ENCODE peak calls at places on chromosomes 13 and 19, in five cellular contexts. N, Q, V, H and Y are unnamed samples.

GRCh38 chr19:13846533-13847032 is 30.4 kb upstream of the NANOS3 start:
- DNase-seq in Q (peak; percentile 83), N (peak; percentile 93), V (no peak), H (peak; percentile 99), Y (peak; percentile 95)

GRCh38 chr19:38842439-38843174 is 7.2 kb downstream of the HNRNPL start:
- DNase-seq in N (no peak), Q (no peak), H (no peak), V (no peak), Y (no peak)

GRCh38 chr13:109914111-109914510 is 127.7 kb upstream of the IRS2 start:
- DNase-seq in N (no peak), H (no peak), Q (no peak), V (no peak), Y (no peak)

GRCh38 chr19:14142262-14143190 is 6.1 kb upstream of the ASF1B start:
- DNase-seq in H (no peak), V (no peak), N (no peak), Q (no peak), Y (no peak)

GRCh38 chr13:109606404-109607028 is 179.9 kb downstream of the IRS2 start:
- DNase-seq in V (no peak), Q (no peak), N (no peak), H (no peak), Y (no peak)

GRCh38 chr19:33216198-33216830 is 9.3 kb downstream of the SLC7A10 start:
- DNase-seq in Q (no peak), V (no peak), H (no peak), N (no peak), Y (peak; percentile 60)

GRCh38 chr19:1164684-1165531 is 9.2 kb downstream of the SBNO2 start:
- DNase-seq in V (no peak), H (no peak), Q (no peak), N (no peak), Y (no peak)

GRCh38 chr13:106533101-106533939 is 2.1 kb downstream of the EFNB2 start:
- DNase-seq in Q (peak; percentile 82), H (peak; percentile 83), N (peak; percentile 78), V (peak; percentile 68), Y (peak; percentile 79)

GRCh38 chr13:101757446-101758039 is 305.1 kb downstream of the ITGBL1 start:
- DNase-seq in V (no peak), H (peak; percentile 45), N (peak; percentile 50), Q (no peak), Y (no peak)

GRCh38 chr13:109818891-109819290 is 32.5 kb upstream of the IRS2 start:
- DNase-seq in V (no peak), N (no peak), Q (no peak), H (no peak), Y (no peak)

GRCh38 chr19:46791944-46792343 is 3.5 kb upstream of the SLC1A5 start:
- DNase-seq in Q (no peak), V (no peak), H (peak; percentile 90), N (no peak), Y (no peak)

GRCh38 chr13:109897988-109898623 is 111.7 kb upstream of the IRS2 start:
- DNase-seq in Q (no peak), H (no peak), N (no peak), V (no peak), Y (no peak)

GRCh38 chr19:56098731-56099577 is 22.1 kb downstream of the ZNF787 start:
- DNase-seq in Q (no peak), N (no peak), V (no peak), H (no peak), Y (no peak)

GRCh38 chr19:56105090-56105701 is 15.9 kb downstream of the ZNF787 start:
- DNase-seq in Q (peak; percentile 89), N (peak; percentile 33), H (peak; percentile 40), V (peak; percentile 51), Y (peak; percentile 85)

GRCh38 chr19:46487802-46488445 is 7.7 kb downstream of the PNMA8B start:
- DNase-seq in N (peak; percentile 63), V (peak; percentile 85), Q (peak; percentile 98), H (peak; percentile 78), Y (peak; percentile 84)

GRCh38 chr19:12828494-12828893 is 5.9 kb downstream of the RTBDN start:
- DNase-seq in H (no peak), V (no peak), N (no peak), Q (peak; percentile 93), Y (peak; percentile 89)

GRCh38 chr13:45768668-45769067 is 66.5 kb downstream of the CBY2 start:
- DNase-seq in H (peak; percentile 24), Q (no peak), N (no peak), V (no peak), Y (no peak)

GRCh38 chr13:80157261-80157942 is 183.5 kb downstream of the SPRY2 start:
- DNase-seq in V (no peak), H (peak; percentile 16), N (peak; percentile 35), Q (no peak), Y (no peak)

GRCh38 chr13:95553614-95554385 is 1.3 kb downstream of the CLDN10 start:
- DNase-seq in N (no peak), H (peak; percentile 20), V (no peak), Q (peak; percentile 56), Y (peak; percentile 52)

GRCh38 chr13:26485786-26486185 is 71.7 kb upstream of the WASF3 start:
- DNase-seq in Q (no peak), N (no peak), V (no peak), H (no peak), Y (no peak)

GRCh38 chr13:27406178-27406939 is 18.1 kb upstream of the GTF3A start:
- DNase-seq in Q (no peak), V (no peak), N (peak; percentile 49), H (peak; percentile 55), Y (no peak)

GRCh38 chr13:20566424-20566916 is 487 bp upstream of the IFT88 start:
- DNase-seq in H (peak; percentile 84), N (peak; percentile 85), V (no peak), Q (no peak), Y (no peak)

GRCh38 chr13:32736648-32737047 is 150.4 kb downstream of the PDS5B start:
- DNase-seq in N (no peak), V (no peak), H (no peak), Q (no peak), Y (no peak)

GRCh38 chr19:44846455-44847143 is 502 bp downstream of the NECTIN2 start:
- DNase-seq in Q (peak; percentile 95), N (no peak), V (peak; percentile 89), H (peak; percentile 43), Y (peak; percentile 91)

GRCh38 chr19:12779162-12779993 is 4.0 kb upstream of the HOOK2 start:
- DNase-seq in H (peak; percentile 93), Q (no peak), N (peak; percentile 77), V (no peak), Y (no peak)

GRCh38 chr19:50947123-50947522 is 5.7 kb downstream of the KLK5 start:
- DNase-seq in H (no peak), N (no peak), Q (no peak), V (no peak), Y (no peak)

GRCh38 chr19:15563325-15563794 is 51.7 kb upstream of the CYP4F8 start:
- DNase-seq in N (no peak), V (no peak), Q (no peak), H (no peak), Y (peak; percentile 48)

GRCh38 chr19:14941189-14941588 is at the start of gene OR7C2:
- DNase-seq in H (no peak), N (no peak), Q (no peak), V (no peak), Y (no peak)

DNA sequence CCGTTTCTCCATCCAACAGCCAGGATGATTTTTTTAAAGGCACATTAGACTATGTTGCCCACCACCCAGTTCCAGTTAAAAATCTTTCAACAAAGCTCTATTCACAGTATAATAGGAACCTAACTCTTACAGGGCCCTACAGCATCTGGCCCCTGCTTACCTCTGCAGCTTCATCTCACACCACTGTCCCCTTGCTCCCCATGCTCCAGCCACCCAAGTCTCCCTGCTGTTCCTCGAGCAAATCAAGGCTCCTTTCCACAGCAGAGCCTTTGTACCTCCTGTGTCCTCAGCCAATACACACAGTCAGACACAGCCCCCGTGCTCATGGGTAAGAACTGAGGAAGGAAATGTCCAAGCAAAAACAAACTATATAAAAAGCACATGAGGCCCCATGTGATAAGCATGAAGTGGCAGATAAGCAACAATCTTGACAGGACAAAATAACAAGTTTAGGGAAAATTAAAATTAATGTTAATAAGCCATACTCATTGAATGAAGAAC is 67.5 kb downstream of the TSC22D1 start:
- DNase-seq in H (no peak), Q (no peak), V (no peak), N (no peak), Y (no peak)
- H3K14ac ChIP-seq in H (peak overlapping the region; percentile 19), Q (no peak overlapping the region), V (no peak overlapping the region), N (no peak overlapping the region), Y (no peak overlapping the region)

GRCh38 chr19:40229484-40229883 is 3.0 kb upstream of the CCNP start:
- DNase-seq in N (peak; percentile 59), V (no peak), Q (no peak), H (peak; percentile 17), Y (no peak)

GRCh38 chr19:40228371-40228770 is 1.9 kb upstream of the CCNP start:
- DNase-seq in V (no peak), N (no peak), Q (no peak), H (no peak), Y (no peak)

GRCh38 chr19:40228863-40229262 is 2.4 kb upstream of the CCNP start:
- DNase-seq in V (no peak), H (no peak), Q (no peak), N (no peak), Y (no peak)

GRCh38 chr19:40231057-40231456 is 4.6 kb upstream of the CCNP start:
- DNase-seq in V (no peak), N (no peak), H (no peak), Q (no peak), Y (no peak)

GRCh38 chr19:40229926-40230417 is 3.5 kb upstream of the CCNP start:
- DNase-seq in V (no peak), Q (no peak), H (no peak), N (no peak), Y (no peak)
- H3K18ac ChIP-seq in V (no peak overlapping the region), Q (no peak overlapping the region), H (no peak overlapping the region), N (no peak overlapping the region), Y (no peak overlapping the region)

DNA sequence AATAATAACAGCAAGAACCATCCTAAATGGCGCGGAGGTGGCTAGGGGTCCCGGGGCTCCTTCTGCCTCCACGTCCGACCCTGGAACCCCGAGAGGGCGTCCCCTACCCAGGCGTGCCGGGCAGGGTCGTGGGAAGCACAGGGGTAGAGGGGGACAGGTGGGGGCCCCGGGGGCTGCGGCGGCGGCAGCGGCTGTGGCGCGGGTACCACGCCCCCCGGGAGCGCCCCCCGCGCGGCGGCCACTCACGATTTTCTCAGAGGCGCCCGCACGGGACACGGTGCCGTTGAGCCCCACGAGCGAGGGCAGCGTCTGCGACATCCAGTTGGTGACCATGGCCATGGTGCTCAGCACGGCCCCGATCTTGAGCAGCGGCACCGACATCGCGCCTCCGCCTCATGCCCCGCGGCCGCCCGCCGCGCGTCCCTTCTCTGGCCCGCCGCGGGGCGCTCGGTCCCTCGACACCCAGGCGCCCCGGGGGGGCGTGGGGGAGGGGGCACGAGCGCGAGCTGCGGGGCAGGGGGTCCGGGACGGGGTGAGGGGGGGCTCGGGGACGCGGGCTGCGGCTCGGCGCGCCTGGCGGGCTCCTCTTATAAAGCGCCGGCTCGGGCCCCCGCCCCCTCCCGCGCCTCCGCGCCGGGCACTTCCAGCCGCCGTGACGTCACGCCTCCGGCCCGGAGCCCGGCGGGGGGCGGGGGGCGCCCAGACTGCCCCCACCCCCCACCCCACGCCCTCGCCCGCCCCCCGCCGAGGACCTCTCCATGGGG is 22.9 kb downstream of the OLFM2 start:
- DNase-seq in H (peak; percentile 26), Q (peak; percentile 66), V (no peak), N (no peak), Y (peak; percentile 50)
- H3K14ac ChIP-seq in H (no peak overlapping the region), Q (no peak overlapping the region), V (no peak overlapping the region), N (no peak overlapping the region), Y (no peak overlapping the region)

DNA sequence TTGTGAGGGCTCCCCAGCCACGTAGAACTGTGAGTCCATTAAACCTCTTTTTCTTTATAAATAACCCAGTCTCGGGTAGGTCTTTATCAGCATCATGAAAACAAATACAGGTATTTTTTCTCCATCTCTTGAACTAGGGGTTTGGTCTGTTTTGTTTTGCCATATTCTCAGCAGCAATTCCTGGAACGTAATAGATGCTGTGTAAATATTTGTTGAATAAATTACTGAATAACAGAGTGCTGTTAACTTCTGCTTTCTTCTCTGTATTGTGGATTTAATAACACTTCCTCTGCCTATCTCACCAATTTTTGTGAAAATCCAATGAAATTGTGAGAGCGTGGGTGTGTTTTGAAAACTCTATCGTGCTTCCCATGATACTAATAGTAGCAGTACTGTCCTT is 429.4 kb downstream of the DCT start:
- DNase-seq in V (no peak), H (no peak), N (no peak), Q (no peak), Y (no peak)
- H3K18ac ChIP-seq in V (no peak overlapping the region), H (no peak overlapping the region), N (no peak overlapping the region), Q (no peak overlapping the region), Y (no peak overlapping the region)